ENCODE peak calls at places on chromosomes 16 and 17, in ten cellular contexts. P is NCI-H774; W is EL; M is stimulated activated CD4-positive, alpha-beta T cell treated with anti-CD3 and anti-CD28 coated beads, TNF-alpha, amount 100 ng/mL, for 1 hour; T is NCI-H1092 treated with DMSO at 0.1 percent for 48 hours; O is left colon; L is ELR; N is NCI-H510A treated with DMSO at 0.1 percent for 48 hours; D is HS-5; C is CD4-positive, CD25-positive, alpha-beta regulatory T cell. G is an unnamed sample.
A peak's percentile ranks its signal among the peaks of the same experiment; 100 is the strongest.

GRCh38 chr16:86609115-86609514 is 30.8 kb downstream of the FOXL1 start:
- DNase-seq in N (no peak), C (no peak), M (no peak), W (peak; percentile 99), T (no peak), D (peak; percentile 78), P (no peak), L (peak; percentile 91), O (no peak), G (no peak)

GRCh38 chr17:62782730-62783260 is 25.3 kb downstream of the MARCHF10 start:
- DNase-seq in D (no peak), T (no peak), W (no peak), P (no peak), L (no peak), O (no peak), N (no peak), C (no peak), M (no peak), G (no peak)

GRCh38 chr16:86946981-86947380 is 368.6 kb downstream of the FOXL1 start:
- DNase-seq in M (no peak), W (no peak), O (no peak), P (no peak), D (no peak), L (no peak), N (no peak), C (no peak), T (no peak), G (no peak)

GRCh38 chr17:74201250-74201649 is 2.2 kb upstream of the RPL38 start:
- DNase-seq in D (no peak), N (peak; percentile 91), W (peak; percentile 58), M (no peak), T (peak; percentile 90), L (peak; percentile 39), O (peak; percentile 63), C (no peak), P (peak; percentile 77), G (peak; percentile 46)

GRCh38 chr17:75743625-75744206 is 21.3 kb downstream of the GALK1 start:
- DNase-seq in C (no peak), D (no peak), T (no peak), O (no peak), L (no peak), M (no peak), W (no peak), N (no peak), P (no peak), G (no peak)

GRCh38 chr16:47697826-47698225 is 236.7 kb downstream of the PHKB start:
- DNase-seq in T (no peak), L (no peak), M (no peak), D (no peak), N (no peak), C (no peak), P (no peak), W (no peak), O (no peak), G (no peak)

GRCh38 chr17:43881176-43881575 is 26.2 kb downstream of the MPP2 start:
- DNase-seq in M (no peak), D (no peak), N (no peak), P (no peak), L (no peak), T (no peak), W (no peak), O (no peak), C (no peak), G (no peak)

GRCh38 chr17:76077582-76078110 is 1.3 kb upstream of the ZACN start:
- DNase-seq in N (peak; percentile 55), W (no peak), T (no peak), C (no peak), P (peak; percentile 34), O (no peak), L (no peak), M (no peak), D (no peak), G (no peak)

GRCh38 chr17:64343833-64344637 is 46.6 kb downstream of the PECAM1 start:
- DNase-seq in W (peak; percentile 82), L (peak; percentile 83), M (no peak), O (peak; percentile 65), D (peak; percentile 31), C (peak; percentile 12), P (peak; percentile 89), T (peak; percentile 94), N (peak; percentile 56), G (peak; percentile 94)

GRCh38 chr16:10683160-10683559 is 11.6 kb downstream of the TEKT5 start:
- DNase-seq in N (no peak), P (no peak), L (no peak), C (no peak), T (no peak), O (no peak), D (no peak), W (no peak), M (no peak), G (no peak)

GRCh38 chr16:11015607-11016006 is 71.2 kb downstream of the CLEC16A start:
- DNase-seq in P (no peak), T (no peak), M (no peak), D (no peak), N (no peak), C (no peak), W (no peak), L (no peak), O (no peak), G (no peak)

GRCh38 chr17:17140590-17140980 is 65.5 kb downstream of the PLD6 start:
- DNase-seq in N (no peak), D (no peak), C (no peak), O (no peak), T (no peak), L (peak; percentile 84), W (peak; percentile 74), M (no peak), P (no peak), G (no peak)

GRCh38 chr17:74757502-74757901 is 9.1 kb downstream of the NHERF1 start:
- DNase-seq in O (no peak), T (peak; percentile 11), L (no peak), C (no peak), D (no peak), N (no peak), P (no peak), M (no peak), W (peak; percentile 41), G (peak; percentile 17)

GRCh38 chr17:16259926-16260325 is 42.9 kb downstream of the PIGL start:
- DNase-seq in N (no peak), P (no peak), D (no peak), W (no peak), L (no peak), T (no peak), O (no peak), C (no peak), M (no peak), G (no peak)

GRCh38 chr16:19068237-19068815 is 912 bp downstream of the COQ7 start:
- DNase-seq in W (no peak), D (no peak), C (no peak), O (no peak), M (no peak), N (no peak), L (no peak), T (no peak), P (no peak), G (no peak)

GRCh38 chr17:488993-489757 is 136.6 kb upstream of the RPH3AL start:
- DNase-seq in N (no peak), W (peak; percentile 52), O (no peak), T (no peak), M (no peak), L (peak; percentile 57), P (no peak), C (peak; percentile 49), D (no peak), G (no peak)

GRCh38 chr16:16062023-16062932 is 112.9 kb downstream of the ABCC1 start:
- DNase-seq in L (no peak), C (no peak), M (no peak), O (peak; percentile 52), N (no peak), T (no peak), P (no peak), W (no peak), D (no peak), G (no peak)

GRCh38 chr17:2056221-2057129 is 1.6 kb downstream of the HIC1 start:
- DNase-seq in W (peak; percentile 69), M (no peak), P (no peak), O (no peak), T (no peak), C (peak; percentile 68), N (no peak), D (no peak), L (peak; percentile 70), G (no peak)

GRCh38 chr16:87930456-87930855 is 5.9 kb downstream of the CA5A start:
- DNase-seq in D (no peak), O (no peak), C (no peak), P (no peak), L (no peak), W (no peak), T (peak; percentile 49), M (no peak), N (no peak), G (peak; percentile 19)

GRCh38 chr17:49928826-49929475 is 40.0 kb upstream of the DLX4 start:
- DNase-seq in N (no peak), T (no peak), W (peak; percentile 70), C (no peak), L (peak; percentile 61), P (no peak), O (no peak), D (peak; percentile 79), M (no peak), G (no peak)

GRCh38 chr17:36545465-36546417 is 1.0 kb downstream of the GGNBP2 start:
- DNase-seq in T (peak; percentile 97), P (peak; percentile 99), O (peak; percentile 97), W (peak; percentile 97), D (peak; percentile 74), L (peak; percentile 98), C (peak; percentile 95), M (peak; percentile 88), N (peak; percentile 91), G (peak; percentile 97)

GRCh38 chr16:88067530-88068411 is 116.5 kb downstream of the BANP start:
- DNase-seq in L (no peak), M (no peak), O (no peak), T (no peak), C (no peak), P (no peak), D (no peak), N (no peak), W (no peak), G (no peak)

GRCh38 chr16:83965444-83966152 is 2.4 kb upstream of the NECAB2 start:
- DNase-seq in C (no peak), L (no peak), M (no peak), N (no peak), P (no peak), D (no peak), T (no peak), O (no peak), W (no peak), G (no peak)

GRCh38 chr16:88387941-88388627 is 5.3 kb downstream of the ZNF469 start:
- DNase-seq in P (no peak), W (peak; percentile 22), C (no peak), L (no peak), T (no peak), O (peak; percentile 84), M (no peak), D (no peak), N (no peak), G (no peak)

GRCh38 chr16:47956881-47957280 is 198.9 kb downstream of the ABCC12 start:
- DNase-seq in O (no peak), N (no peak), T (no peak), M (no peak), P (no peak), W (no peak), C (no peak), D (no peak), L (no peak), G (no peak)

GRCh38 chr17:50055426-50056216 is at the start of gene ITGA3:
- DNase-seq in L (peak; percentile 96), C (peak; percentile 41), O (peak; percentile 88), D (peak; percentile 66), T (peak; percentile 63), W (peak; percentile 94), M (no peak), N (peak; percentile 89), P (peak; percentile 96), G (peak; percentile 81)